ENCODE peak calls at places on chromosomes 5 and 9, in nine cellular contexts. Y is cardiac muscle cell, M is midbrain, O is GM13977, N is upper lobe of left lung, Z is fibroblast of villous mesenchyme, F is HCEC 1CT, R is NCI-H69, V is NCI-H1417. K is an unnamed sample.

GRCh38 chr5:147821791-147822190 is 9.7 kb downstream of the SPINK1 start:
- DNase-seq in M (no peak), F (no peak), V (no peak), Z (no peak), N (no peak), O (no peak), Y (no peak), R (no peak), K (no peak)

GRCh38 chr5:172450861-172451695 is 3.2 kb downstream of the SH3PXD2B start:
- DNase-seq in N (no peak), Y (peak), Z (peak), V (no peak), F (peak), M (peak), O (peak), R (peak), K (peak)

GRCh38 chr9:104961238-104961637 is 33.3 kb upstream of the ABCA1 start:
- DNase-seq in F (peak), M (no peak), Z (peak), Y (peak), R (peak), N (no peak), O (peak), V (peak), K (no peak)

GRCh38 chr9:90343360-90343759 is 299.3 kb downstream of the DIRAS2 start:
- DNase-seq in Z (no peak), R (peak), F (no peak), O (no peak), M (no peak), V (no peak), N (no peak), Y (peak), K (no peak)

GRCh38 chr5:172943283-172943841 is 15.9 kb upstream of the RPL26L1 start:
- DNase-seq in F (no peak), Y (peak), M (no peak), V (no peak), Z (peak), O (no peak), N (no peak), R (peak), K (no peak)

GRCh38 chr5:173201636-173202265 is 33.3 kb downstream of the NKX2-5 start:
- DNase-seq in F (peak), Y (peak), M (no peak), R (peak), V (no peak), N (peak), O (no peak), Z (peak), K (no peak)

GRCh38 chr5:113252066-113252465 is 182.7 kb downstream of the TSSK1B start:
- DNase-seq in R (no peak), F (no peak), V (no peak), N (peak), Y (no peak), O (no peak), M (no peak), Z (no peak), K (no peak)

GRCh38 chr5:41878598-41879305 is 8.5 kb upstream of the OXCT1 start:
- DNase-seq in V (no peak), F (no peak), R (no peak), Y (no peak), N (no peak), O (no peak), Z (no peak), M (no peak), K (no peak)

GRCh38 chr9:95098391-95098921 is 219.1 kb downstream of the FANCC start:
- DNase-seq in Y (no peak), O (no peak), N (no peak), Z (no peak), M (no peak), R (no peak), V (no peak), F (no peak), K (no peak)

GRCh38 chr5:169753795-169754194 is 116.7 kb downstream of the DOCK2 start:
- DNase-seq in Y (peak), R (no peak), M (no peak), F (no peak), Z (peak), N (no peak), O (no peak), V (no peak), K (no peak)

GRCh38 chr9:119736478-119737454 is 367.5 kb upstream of the BRINP1 start:
- DNase-seq in M (no peak), N (peak), Z (no peak), R (peak), V (peak), Y (no peak), F (no peak), O (peak), K (no peak)

GRCh38 chr5:116360008-116360853 is 214.4 kb downstream of the SEMA6A start:
- DNase-seq in R (peak), F (no peak), Z (no peak), V (no peak), Y (no peak), M (peak), N (no peak), O (peak), K (no peak)

GRCh38 chr5:176341325-176342198 is 20.0 kb downstream of the KIAA1191 start:
- DNase-seq in O (no peak), V (no peak), Y (no peak), N (no peak), R (no peak), Z (no peak), F (no peak), M (no peak), K (no peak)

GRCh38 chr9:109910616-109911568 is 130.9 kb downstream of the PALM2AKAP2 start:
- DNase-seq in R (peak), V (no peak), Y (peak), M (no peak), O (no peak), Z (peak), F (peak), N (no peak), K (no peak)